ENCODE peak calls at places on chromosomes 11 and 22, in five cellular contexts. F is lower lobe of right lung, O is lower leg skin, G is fibroblast of mammary gland, K is foreskin fibroblast. S is an unnamed sample.

GRCh38 chr11:44416776-44417175 is 106.8 kb upstream of the ALX4 start:
- DNase-seq in F (no peak), O (no peak), G (peak), K (peak), S (no peak)

GRCh38 chr11:62544521-62545436 is 1.8 kb downstream of the AHNAK start:
- DNase-seq in F (no peak), O (no peak), G (no peak), K (no peak), S (no peak)

GRCh38 chr11:24386551-24387404 is 110.1 kb upstream of the LUZP2 start:
- DNase-seq in F (no peak), O (no peak), G (peak), K (no peak), S (peak)

GRCh38 chr22:44486538-44486937 is 11.5 kb downstream of the RTL6 start:
- DNase-seq in F (no peak), O (no peak), G (no peak), K (no peak), S (no peak)

GRCh38 chr11:18692941-18693760 is 5.4 kb upstream of the TMEM86A start:
- DNase-seq in F (no peak), O (no peak), G (no peak), K (no peak), S (no peak)

GRCh38 chr11:121844016-121844415 is 272.0 kb downstream of the BLID start:
- DNase-seq in F (no peak), O (no peak), G (no peak), K (no peak), S (no peak)

GRCh38 chr22:44461614-44462013 is 36.4 kb downstream of the RTL6 start:
- DNase-seq in F (no peak), O (no peak), G (no peak), K (no peak), S (no peak)

GRCh38 chr11:125505518-125505917 is 9.5 kb upstream of the FEZ1 start:
- DNase-seq in F (no peak), O (no peak), G (no peak), K (no peak), S (no peak)

GRCh38 chr11:77506857-77507256 is 33.0 kb upstream of the PAK1 start:
- DNase-seq in F (no peak), O (no peak), G (no peak), K (no peak), S (no peak)

GRCh38 chr11:71385091-71385490 is 63.1 kb downstream of the DHCR7 start:
- DNase-seq in F (no peak), O (no peak), G (no peak), K (no peak), S (no peak)

GRCh38 chr11:12074529-12075195 is 35.7 kb upstream of the MICAL2 start:
- DNase-seq in F (no peak), O (no peak), G (peak), K (peak), S (no peak)

GRCh38 chr22:25023879-25024278 is 71.4 kb downstream of the KIAA1671 start:
- DNase-seq in F (no peak), O (no peak), G (no peak), K (peak), S (no peak)

GRCh38 chr11:60872952-60873524 is 5.7 kb downstream of the ZP1 start:
- DNase-seq in F (peak), O (no peak), G (peak), K (peak), S (peak)

GRCh38 chr11:130070109-130070828 is 575 bp downstream of the APLP2 start:
- DNase-seq in F (peak), O (no peak), G (no peak), K (peak), S (no peak)

GRCh38 chr22:30566125-30566524 is 8.3 kb downstream of the GAL3ST1 start:
- DNase-seq in F (no peak), O (no peak), G (no peak), K (no peak), S (no peak)

GRCh38 chr11:75371930-75372876 is 20.7 kb upstream of the ARRB1 start:
- DNase-seq in F (no peak), O (no peak), G (peak), K (peak), S (no peak)

GRCh38 chr11:17595526-17596309 is 48.7 kb downstream of the OTOG start:
- DNase-seq in F (no peak), O (no peak), G (no peak), K (no peak), S (no peak)

GRCh38 chr11:42762348-42762747 is 549.4 kb upstream of the API5 start:
- DNase-seq in F (no peak), O (no peak), G (no peak), K (no peak), S (no peak)

GRCh38 chr22:41403532-41404318 is 22.0 kb downstream of the TEF start:
- DNase-seq in F (peak), O (peak), G (peak), K (peak), S (peak)

GRCh38 chr11:111355101-111355500 is 24.0 kb downstream of the POU2AF1 start:
- DNase-seq in F (no peak), O (no peak), G (no peak), K (no peak), S (no peak)

GRCh38 chr11:44404323-44404705 is 94.4 kb upstream of the ALX4 start:
- DNase-seq in F (no peak), O (no peak), G (no peak), K (no peak), S (no peak)

GRCh38 chr11:69562816-69563215 is 78.1 kb upstream of the CCND1 start:
- DNase-seq in F (no peak), O (no peak), G (no peak), K (no peak), S (no peak)

GRCh38 chr11:35061516-35062440 is 77.2 kb upstream of the CD44 start:
- DNase-seq in F (no peak), O (no peak), G (peak), K (no peak), S (no peak)

GRCh38 chr11:83694191-83694905 is 408.2 kb upstream of the CCDC90B start:
- DNase-seq in F (no peak), O (no peak), G (peak), K (no peak), S (no peak)

GRCh38 chr11:34150494-34151151 is 45.2 kb downstream of the NAT10 start:
- DNase-seq in F (peak), O (no peak), G (peak), K (peak), S (no peak)

GRCh38 chr22:36564422-36565151 is 35.6 kb upstream of the EIF3D start:
- DNase-seq in F (no peak), O (no peak), G (no peak), K (no peak), S (no peak)

GRCh38 chr22:36563898-36564297 is 34.9 kb upstream of the EIF3D start:
- DNase-seq in F (no peak), O (no peak), G (no peak), K (no peak), S (no peak)

GRCh38 chr22:36566720-36567119 is 37.8 kb upstream of the EIF3D start:
- DNase-seq in F (no peak), O (no peak), G (no peak), K (no peak), S (no peak)

GRCh38 chr22:36565686-36566085 is 36.7 kb upstream of the EIF3D start:
- DNase-seq in F (no peak), O (no peak), G (peak), K (no peak), S (no peak)

GRCh38 chr22:36565152-36565507 is 36.2 kb upstream of the EIF3D start:
- DNase-seq in F (no peak), O (no peak), G (no peak), K (no peak), S (no peak)
- H3K4me3 ChIP-seq in F (no peak), O (no peak), G (no peak), K (no peak), S (no peak)

DNA sequence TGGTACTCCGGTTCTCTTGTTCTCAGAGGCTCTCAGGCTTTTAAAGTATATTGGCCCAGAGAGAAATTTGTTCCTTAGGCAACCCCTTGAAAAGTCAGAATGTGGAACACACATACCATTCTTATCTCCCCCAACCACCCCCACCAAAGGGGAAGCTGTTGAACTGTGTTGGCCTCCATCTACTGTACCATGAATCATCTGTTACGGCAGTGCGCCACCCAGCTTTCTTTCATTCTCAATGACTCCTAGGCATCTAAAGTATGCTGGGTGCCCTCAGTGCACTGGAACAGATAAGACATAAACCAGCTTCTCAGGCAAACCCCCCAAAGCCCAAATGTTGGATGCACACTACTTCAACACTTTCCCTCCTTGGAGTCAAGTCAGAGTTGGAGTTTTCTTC is 696.2 kb upstream of the TENM4 start:
- DNase-seq in F (no peak), O (no peak), G (no peak), K (no peak), S (no peak)
- TF ChIP-seq CTCF in F (no peak), O (no peak), G (no peak), K (no peak), S (no peak)

GRCh38 chr11:101567086-101567485 is 16.7 kb downstream of the TRPC6 start:
- DNase-seq in F (no peak), O (no peak), G (no peak), K (no peak), S (no peak)
- H3K4me3 ChIP-seq in F (no peak), O (no peak), G (no peak), K (no peak), S (no peak)

GRCh38 chr11:113261709-113262475 is 52.5 kb upstream of the TTC12 start:
- DNase-seq in F (no peak), O (no peak), G (no peak), K (no peak), S (peak)

GRCh38 chr11:113260541-113260940 is 53.8 kb upstream of the TTC12 start:
- DNase-seq in F (no peak), O (no peak), G (no peak), K (no peak), S (no peak)

GRCh38 chr11:113265343-113265742 is 49.0 kb upstream of the TTC12 start:
- DNase-seq in F (no peak), O (no peak), G (no peak), K (no peak), S (no peak)

GRCh38 chr11:113262594-113262993 is 51.8 kb upstream of the TTC12 start:
- DNase-seq in F (no peak), O (no peak), G (no peak), K (no peak), S (no peak)

GRCh38 chr11:113263458-113264095 is 50.8 kb upstream of the TTC12 start:
- DNase-seq in F (no peak), O (no peak), G (no peak), K (no peak), S (no peak)
- TF ChIP-seq CTCF in F (no peak), O (no peak), G (no peak), K (no peak), S (no peak)

GRCh38 chr11:91796999-91797398 is 427.6 kb upstream of the FAT3 start:
- DNase-seq in F (no peak), O (no peak), G (no peak), K (no peak), S (no peak)

GRCh38 chr11:91794146-91794545 is 430.5 kb upstream of the FAT3 start:
- DNase-seq in F (no peak), O (no peak), G (no peak), K (no peak), S (no peak)

GRCh38 chr11:91798240-91798639 is 426.4 kb upstream of the FAT3 start:
- DNase-seq in F (no peak), O (no peak), G (no peak), K (no peak), S (no peak)

GRCh38 chr11:91792779-91793262 is 431.8 kb upstream of the FAT3 start:
- DNase-seq in F (no peak), O (no peak), G (no peak), K (no peak), S (no peak)

DNA sequence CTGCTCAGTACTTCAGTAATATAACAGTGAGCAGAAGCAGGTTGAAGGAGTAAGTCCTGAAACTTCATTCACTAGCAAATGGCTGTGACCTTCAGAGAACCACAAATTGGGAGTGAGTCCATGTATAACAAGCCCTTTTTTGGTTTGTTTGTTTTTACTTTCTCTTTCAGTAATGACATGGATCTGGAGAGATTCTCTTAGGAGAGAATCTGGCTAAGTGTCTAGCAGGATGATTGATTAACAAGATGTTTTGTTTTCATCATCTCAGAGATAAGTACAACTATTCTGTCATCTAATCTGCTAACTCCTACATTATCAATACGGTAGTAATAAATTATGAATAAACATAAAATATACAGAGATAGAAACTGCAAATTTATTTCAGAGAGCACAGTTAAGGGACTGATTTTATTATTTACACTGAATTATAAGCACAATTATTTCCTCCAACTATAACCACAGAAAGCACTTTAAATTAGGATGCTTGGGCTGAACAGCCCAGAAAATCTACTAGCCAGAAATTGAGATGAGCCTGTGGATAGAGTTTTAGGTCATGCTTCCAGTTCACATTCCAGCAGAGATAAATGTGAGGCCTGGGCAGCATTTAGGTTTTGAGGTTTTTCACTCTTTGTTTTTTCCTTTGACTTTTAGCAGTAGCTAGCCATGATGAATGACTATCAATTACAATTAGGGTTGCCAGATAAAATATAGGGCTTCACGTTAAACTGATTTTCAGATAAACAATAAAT is 429.3 kb upstream of the FAT3 start:
- DNase-seq in F (no peak), O (no peak), G (no peak), K (no peak), S (peak)
- H3K4me3 ChIP-seq in F (no peak), O (no peak), G (no peak), K (no peak), S (no peak)

DNA sequence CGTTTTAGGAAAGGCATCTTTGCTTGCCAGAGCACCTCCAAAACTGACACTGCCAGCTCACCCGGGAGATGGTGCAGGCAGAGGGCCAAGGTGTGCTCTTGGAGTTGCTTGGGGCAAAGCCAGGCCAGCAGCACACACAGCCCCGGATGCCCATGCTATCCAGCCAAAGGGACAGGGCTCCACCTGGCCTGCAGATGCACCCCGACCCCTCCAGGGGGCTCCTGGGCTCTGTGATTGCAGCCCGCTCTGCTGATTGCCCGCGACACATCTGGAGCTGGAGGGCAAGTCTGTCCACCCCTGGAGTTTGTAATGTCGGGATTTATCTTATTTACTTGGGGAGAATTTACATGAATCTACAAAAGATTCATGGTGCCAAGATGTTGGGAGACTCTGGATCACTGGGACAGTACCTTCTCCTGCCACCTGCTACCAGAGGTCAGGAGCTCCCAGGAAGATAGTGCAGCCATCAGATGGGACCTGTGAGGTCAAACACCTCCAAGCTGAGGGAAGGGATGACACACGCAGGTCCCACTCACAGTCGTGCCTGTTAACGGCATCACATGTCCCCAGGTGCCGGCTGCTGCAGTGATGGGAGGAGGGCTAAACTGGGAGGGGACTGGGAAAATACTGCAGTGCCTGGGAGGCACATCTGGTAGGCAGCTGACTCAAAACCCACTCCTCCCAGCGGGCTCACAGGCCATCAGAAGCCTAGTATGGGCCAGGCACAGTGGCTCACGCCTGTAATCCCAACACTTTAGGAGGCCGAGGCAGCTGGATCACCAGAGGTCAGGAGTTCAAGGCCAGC is 17.2 kb downstream of the CBX7 start:
- DNase-seq in F (no peak), O (no peak), G (no peak), K (peak), S (no peak)
- TF ChIP-seq CTCF in F (peak), O (no peak), G (peak), K (peak), S (peak)

GRCh38 chr22:29314074-29314473 is 1.4 kb downstream of the RASL10A start:
- DNase-seq in F (peak), O (no peak), G (no peak), K (no peak), S (no peak)

GRCh38 chr22:29314537-29315285 is 786 bp downstream of the RASL10A start:
- DNase-seq in F (peak), O (no peak), G (no peak), K (no peak), S (no peak)

GRCh38 chr22:29312218-29313125 is 3.0 kb downstream of the RASL10A start:
- DNase-seq in F (peak), O (no peak), G (no peak), K (no peak), S (no peak)

GRCh38 chr22:29311468-29312217 is 3.9 kb downstream of the RASL10A start:
- DNase-seq in F (peak), O (no peak), G (no peak), K (no peak), S (no peak)

GRCh38 chr22:29313126-29314071 is 2.1 kb downstream of the RASL10A start:
- DNase-seq in F (peak), O (no peak), G (peak), K (no peak), S (no peak)
- H3K4me3 ChIP-seq in F (no peak), O (no peak), G (no peak), K (no peak), S (no peak)

DNA sequence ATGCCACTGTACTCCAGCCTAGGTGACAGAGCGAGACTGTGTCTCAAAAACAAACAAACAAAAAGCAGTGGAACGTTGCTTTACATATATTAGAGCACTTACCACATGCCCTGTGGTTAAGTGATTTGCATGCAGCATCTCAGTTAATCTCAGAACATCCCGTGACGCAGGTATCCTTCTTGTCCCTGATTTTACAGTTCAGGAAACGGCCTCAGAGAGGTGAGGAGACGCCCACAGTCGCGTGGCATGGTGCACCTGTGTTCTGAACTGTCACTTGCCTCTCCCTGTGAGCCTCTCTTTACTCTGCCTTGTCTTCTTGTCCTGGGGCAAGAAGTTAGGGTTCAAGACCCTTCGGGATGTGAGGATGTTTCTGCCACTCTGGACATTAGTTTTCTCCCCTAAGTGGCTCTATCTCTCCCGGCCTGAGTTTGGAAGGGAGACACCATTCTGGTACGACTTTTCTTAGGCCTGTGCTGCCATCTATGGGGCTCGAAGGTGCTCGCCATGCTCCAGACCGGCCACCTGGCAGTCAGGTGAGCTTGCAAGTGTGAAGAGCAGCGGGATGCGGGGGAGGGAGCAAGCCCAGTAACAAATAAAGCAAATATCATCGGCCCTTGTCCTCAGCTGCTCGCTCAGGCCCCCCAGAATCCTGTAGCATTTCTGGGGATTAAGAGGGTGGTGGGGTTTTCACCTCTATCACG is 25.6 kb downstream of the YWHAH start:
- DNase-seq in F (peak), O (peak), G (peak), K (peak), S (peak)
- TF ChIP-seq CTCF in F (no peak), O (no peak), G (peak), K (peak), S (peak)

DNA sequence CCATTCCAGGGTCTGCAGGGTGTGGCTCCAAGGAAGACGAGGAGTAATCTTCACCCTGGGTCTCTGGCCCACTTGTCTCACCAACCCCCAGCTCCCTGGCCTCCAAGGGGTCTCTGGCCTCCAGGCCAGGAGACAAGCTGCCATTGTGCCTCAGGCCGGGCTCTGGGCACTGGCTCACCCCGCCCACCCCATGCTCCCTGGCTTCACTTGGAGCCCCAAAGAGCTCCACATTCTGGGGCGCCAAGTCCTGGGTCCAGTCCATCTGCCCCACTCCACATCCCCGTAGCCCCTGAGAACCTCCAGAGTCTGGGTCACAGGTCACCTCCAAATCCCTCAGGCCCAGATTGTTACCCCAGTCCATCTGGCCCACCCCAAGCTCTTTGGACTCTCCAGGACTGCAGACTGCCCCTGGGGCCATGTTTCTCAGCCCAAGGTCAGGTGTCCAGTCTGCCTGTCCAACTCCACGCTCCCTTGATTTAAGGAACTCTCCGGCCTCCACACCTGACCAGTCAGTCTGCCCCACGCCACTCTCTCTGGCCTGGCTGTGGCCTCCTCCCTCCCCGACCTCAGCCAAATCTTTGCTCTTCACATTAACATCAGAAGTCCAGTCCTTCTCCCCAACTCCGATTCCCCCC is 16.2 kb downstream of the TNKS1BP1 start:
- DNase-seq in F (no peak), O (no peak), G (no peak), K (no peak), S (no peak)
- H3K4me3 ChIP-seq in F (peak), O (no peak), G (no peak), K (no peak), S (no peak)

S was measured in astrocyte of the cerebellum.